ENCODE peak calls at places on chromosome 2, in five cellular contexts. F is brain microvascular endothelial cell, K is breast epithelium, G is GM23338, Y is heart right ventricle. X is an unnamed sample. For H3K36me3, the result is how much of the 10 kb centered on the place peaks cover.

GRCh38 chr2:85448840-85449588 is 30.5 kb downstream of the SH2D6 start:
- DNase-seq in F (no peak), K (no peak), G (no peak), Y (no peak), X (no peak)

GRCh38 chr2:39050109-39050508 is 70.7 kb downstream of the SOS1 start:
- DNase-seq in F (no peak), K (no peak), G (no peak), Y (no peak), X (peak)

GRCh38 chr2:198351647-198352046 is 547.3 kb downstream of the PLCL1 start:
- DNase-seq in F (no peak), K (no peak), G (no peak), Y (no peak), X (no peak)

GRCh38 chr2:37263839-37264238 is 32.4 kb downstream of the NDUFAF7 start:
- DNase-seq in F (no peak), K (no peak), G (peak), Y (no peak), X (no peak)

GRCh38 chr2:152221870-152222269 is 46.3 kb upstream of the STAM2 start:
- DNase-seq in F (no peak), K (no peak), G (no peak), Y (no peak), X (no peak)

GRCh38 chr2:23532311-23533013 is 147.5 kb downstream of the KLHL29 start:
- DNase-seq in F (no peak), K (no peak), G (no peak), Y (no peak), X (no peak)

GRCh38 chr2:105856576-105856975 is 111.9 kb downstream of the NCK2 start:
- DNase-seq in F (no peak), K (no peak), G (no peak), Y (no peak), X (peak)

GRCh38 chr2:118310016-118310877 is 222.0 kb downstream of the INSIG2 start:
- DNase-seq in F (peak), K (no peak), G (peak), Y (peak), X (peak)

GRCh38 chr2:60337142-60337497 is 216.3 kb downstream of the BCL11A start:
- DNase-seq in F (no peak), K (no peak), G (peak), Y (peak), X (no peak)

GRCh38 chr2:36812196-36812595 is 115.7 kb downstream of the VIT start:
- DNase-seq in F (no peak), K (no peak), G (peak), Y (no peak), X (no peak)

GRCh38 chr2:28293416-28293815 is 99.2 kb upstream of the FOSL2 start:
- DNase-seq in F (no peak), K (no peak), G (no peak), Y (no peak), X (peak)

GRCh38 chr2:238162516-238163441 is 4.0 kb downstream of the ERFE start:
- DNase-seq in F (no peak), K (no peak), G (no peak), Y (no peak), X (no peak)

GRCh38 chr2:10717630-10718029 is 3.8 kb upstream of the ATP6V1C2 start:
- DNase-seq in F (peak), K (no peak), G (no peak), Y (no peak), X (peak)

GRCh38 chr2:201618744-201619654 is 24.3 kb downstream of the TMEM237 start:
- DNase-seq in F (peak), K (no peak), G (peak), Y (peak), X (peak)

GRCh38 chr2:10449838-10450691 is 1.9 kb upstream of the ODC1 start:
- DNase-seq in F (no peak), K (no peak), G (no peak), Y (no peak), X (peak)

GRCh38 chr2:226772389-226773179 is 27.0 kb downstream of the IRS1 start:
- DNase-seq in F (no peak), K (no peak), G (no peak), Y (no peak), X (no peak)

GRCh38 chr2:26687785-26688184 is 4.7 kb upstream of the KCNK3 start:
- DNase-seq in F (no peak), K (no peak), G (no peak), Y (no peak), X (no peak)

GRCh38 chr2:152307863-152308262 is 27.1 kb upstream of the FMNL2 start:
- DNase-seq in F (no peak), K (no peak), G (no peak), Y (no peak), X (peak)

GRCh38 chr2:545228-545627 is 132.0 kb downstream of the TMEM18 start:
- DNase-seq in F (no peak), K (no peak), G (no peak), Y (no peak), X (no peak)

GRCh38 chr2:100818003-100818605 is 1.8 kb upstream of the NPAS2 start:
- DNase-seq in F (peak), K (no peak), G (no peak), Y (no peak), X (peak)

GRCh38 chr2:72925328-72925943 is 8.1 kb downstream of the EMX1 start:
- DNase-seq in F (no peak), K (no peak), G (peak), Y (no peak), X (no peak)

GRCh38 chr2:122011493-122012270 is 256.2 kb downstream of the TSN start:
- DNase-seq in F (peak), K (no peak), G (no peak), Y (no peak), X (no peak)

GRCh38 chr2:122007577-122007976 is 252.1 kb downstream of the TSN start:
- DNase-seq in F (no peak), K (no peak), G (no peak), Y (no peak), X (no peak)

GRCh38 chr2:122009546-122009945 is 254.1 kb downstream of the TSN start:
- DNase-seq in F (no peak), K (no peak), G (no peak), Y (no peak), X (no peak)
- TF ChIP-seq CTCF in F (no peak), K (no peak), G (no peak), Y (no peak), X (no peak)

GRCh38 chr2:176128172-176129012 is 1.1 kb upstream of the HOXD8 start:
- DNase-seq in F (no peak), K (no peak), G (peak), Y (no peak), X (no peak)
- H3K36me3 ChIP-seq in F (under half), K (under half), G (under half), Y (under half), X (under half)

GRCh38 chr2:190979906-190980629 is 33.9 kb downstream of the STAT1 start:
- DNase-seq in F (peak), K (peak), G (no peak), Y (peak), X (peak)
- H3K4me3 ChIP-seq in F (no peak), K (no peak), G (no peak), Y (peak), X (no peak)

GRCh38 chr2:231932985-231933915 is 7.1 kb upstream of the NPPC start:
- DNase-seq in F (no peak), K (no peak), G (no peak), Y (no peak), X (peak)
- TF ChIP-seq CTCF in F (peak), K (no peak), G (no peak), Y (no peak), X (no peak)